ENCODE peak calls at places on chromosomes 12 and 14, in six cellular contexts. K, R, X, B, E and C are unnamed samples.

GRCh38 chr12:13443028-13443427 is 246.5 kb downstream of the EMP1 start:
- DNase-seq in R (no peak), B (no peak), K (no peak), E (no peak), X (no peak), C (no peak)

GRCh38 chr12:79344855-79345840 is 345.6 kb downstream of the PAWR start:
- DNase-seq in X (peak), E (peak), R (no peak), B (no peak), K (peak), C (peak)

GRCh38 chr14:68195126-68195525 is 375.5 kb downstream of the RAD51B start:
- DNase-seq in X (peak), E (peak), K (peak), R (no peak), B (no peak), C (peak)

GRCh38 chr12:79560165-79560889 is 130.4 kb downstream of the PAWR start:
- DNase-seq in X (no peak), K (no peak), E (no peak), R (no peak), B (no peak), C (no peak)

GRCh38 chr14:22448905-22449611 is 140.0 kb downstream of the DAD1 start:
- DNase-seq in R (no peak), E (no peak), K (no peak), B (no peak), X (no peak), C (no peak)

GRCh38 chr14:94120667-94121335 is 8.6 kb downstream of the IFI27L2 start:
- DNase-seq in E (no peak), K (no peak), B (no peak), R (peak), X (no peak), C (no peak)

GRCh38 chr12:52398176-52398575 is 8.0 kb downstream of the KRT82 start:
- DNase-seq in K (no peak), R (no peak), X (no peak), E (no peak), B (no peak), C (no peak)

GRCh38 chr14:73460691-73461127 is 2.4 kb upstream of the NUMB start:
- DNase-seq in B (no peak), K (no peak), R (no peak), E (peak), X (peak), C (no peak)

GRCh38 chr14:96098309-96098998 is 59.3 kb downstream of the C14orf132 start:
- DNase-seq in E (peak), R (no peak), X (peak), K (no peak), B (no peak), C (peak)

GRCh38 chr12:99983721-99984258 is 946 bp downstream of the ANKS1B start:
- DNase-seq in K (no peak), E (peak), B (no peak), R (no peak), X (peak), C (no peak)

GRCh38 chr12:50901685-50902113 is 50.6 kb upstream of the HIGD1C start:
- DNase-seq in X (no peak), E (no peak), B (no peak), K (no peak), R (no peak), C (no peak)